ENCODE peak calls at places on chromosomes 16 and 17, in six cellular contexts. One of them, this sample, is unnamed.

GRCh38 chr17:67557921-67558320 is 159.8 kb upstream of the NOL11 start:
- DNase-seq in H1: no peak
- DNase-seq in neuronal stem cell: no peak
- DNase-seq in mesendoderm: no peak
- DNase-seq in mesenchymal stem cell: peak
- DNase-seq in IMR-90: peak
- DNase-seq in this sample: no peak

GRCh38 chr16:27175888-27176287 is 27.4 kb upstream of the KDM8 start:
- DNase-seq in neuronal stem cell: no peak
- DNase-seq in mesendoderm: peak
- DNase-seq in IMR-90: no peak
- DNase-seq in H1: no peak
- DNase-seq in mesenchymal stem cell: no peak
- DNase-seq in this sample: no peak

GRCh38 chr17:4072487-4073157 is 70.2 kb downstream of the ZZEF1 start:
- DNase-seq in mesenchymal stem cell: peak
- DNase-seq in mesendoderm: no peak
- DNase-seq in neuronal stem cell: no peak
- DNase-seq in H1: no peak
- DNase-seq in IMR-90: peak
- DNase-seq in this sample: no peak

GRCh38 chr16:11742041-11742535 is 569 bp downstream of the TXNDC11 start:
- DNase-seq in mesendoderm: peak
- DNase-seq in H1: peak
- DNase-seq in mesenchymal stem cell: peak
- DNase-seq in neuronal stem cell: peak
- DNase-seq in IMR-90: no peak
- DNase-seq in this sample: peak

GRCh38 chr17:19369846-19370492 is 7.4 kb upstream of the B9D1 start:
- DNase-seq in IMR-90: no peak
- DNase-seq in neuronal stem cell: no peak
- DNase-seq in H1: no peak
- DNase-seq in mesendoderm: no peak
- DNase-seq in mesenchymal stem cell: no peak
- DNase-seq in this sample: no peak

GRCh38 chr16:49599281-49599680 is 225.7 kb downstream of the C16orf78 start:
- DNase-seq in H1: peak
- DNase-seq in mesenchymal stem cell: no peak
- DNase-seq in neuronal stem cell: no peak
- DNase-seq in mesendoderm: no peak
- DNase-seq in IMR-90: no peak
- DNase-seq in this sample: peak

GRCh38 chr17:57948555-57949420 is 6.4 kb downstream of the CUEDC1 start:
- DNase-seq in H1: no peak
- DNase-seq in mesenchymal stem cell: peak
- DNase-seq in neuronal stem cell: no peak
- DNase-seq in mesendoderm: peak
- DNase-seq in IMR-90: peak
- DNase-seq in this sample: no peak

GRCh38 chr17:63918305-63918704 is 334 bp downstream of the GH1 start:
- DNase-seq in neuronal stem cell: no peak
- DNase-seq in IMR-90: no peak
- DNase-seq in H1: peak
- DNase-seq in mesenchymal stem cell: no peak
- DNase-seq in mesendoderm: peak
- DNase-seq in this sample: peak

GRCh38 chr17:79793924-79794304 is 3.0 kb downstream of the CBX8 start:
- DNase-seq in neuronal stem cell: no peak
- DNase-seq in H1: no peak
- DNase-seq in IMR-90: no peak
- DNase-seq in mesendoderm: peak
- DNase-seq in mesenchymal stem cell: no peak
- DNase-seq in this sample: peak

GRCh38 chr16:22219389-22220075 is 13.5 kb downstream of the EEF2K start:
- DNase-seq in H1: no peak
- DNase-seq in mesendoderm: no peak
- DNase-seq in neuronal stem cell: no peak
- DNase-seq in IMR-90: no peak
- DNase-seq in mesenchymal stem cell: no peak
- DNase-seq in this sample: no peak

GRCh38 chr16:17602678-17603077 is 131.9 kb upstream of the XYLT1 start:
- DNase-seq in mesendoderm: no peak
- DNase-seq in neuronal stem cell: no peak
- DNase-seq in H1: no peak
- DNase-seq in mesenchymal stem cell: no peak
- DNase-seq in IMR-90: no peak
- DNase-seq in this sample: no peak

GRCh38 chr17:4134756-4135155 is 8.1 kb downstream of the ZZEF1 start:
- DNase-seq in mesenchymal stem cell: no peak
- DNase-seq in neuronal stem cell: no peak
- DNase-seq in H1: no peak
- DNase-seq in mesendoderm: no peak
- DNase-seq in IMR-90: no peak
- DNase-seq in this sample: no peak

GRCh38 chr17:19304209-19304608 is 58.3 kb downstream of the B9D1 start:
- DNase-seq in H1: no peak
- DNase-seq in mesendoderm: no peak
- DNase-seq in neuronal stem cell: no peak
- DNase-seq in mesenchymal stem cell: peak
- DNase-seq in IMR-90: peak
- DNase-seq in this sample: no peak

GRCh38 chr17:76685366-76685765 is 25.4 kb downstream of the MXRA7 start:
- DNase-seq in mesendoderm: no peak
- DNase-seq in H1: no peak
- DNase-seq in mesenchymal stem cell: no peak
- DNase-seq in IMR-90: no peak
- DNase-seq in neuronal stem cell: no peak
- DNase-seq in this sample: no peak

GRCh38 chr17:39194089-39194984 is 3.1 kb downstream of the CACNB1 start:
- DNase-seq in mesenchymal stem cell: peak
- DNase-seq in neuronal stem cell: peak
- DNase-seq in mesendoderm: peak
- DNase-seq in H1: peak
- DNase-seq in IMR-90: peak
- DNase-seq in this sample: peak

GRCh38 chr16:85573696-85574641 is 39.2 kb upstream of the GSE1 start:
- DNase-seq in mesenchymal stem cell: peak
- DNase-seq in IMR-90: peak
- DNase-seq in mesendoderm: no peak
- DNase-seq in neuronal stem cell: no peak
- DNase-seq in H1: no peak
- DNase-seq in this sample: no peak

GRCh38 chr17:45338023-45338781 is 21.4 kb upstream of the MAP3K14 start:
- DNase-seq in neuronal stem cell: no peak
- DNase-seq in mesendoderm: no peak
- DNase-seq in IMR-90: no peak
- DNase-seq in H1: no peak
- DNase-seq in mesenchymal stem cell: no peak
- DNase-seq in this sample: peak

GRCh38 chr17:47815106-47815918 is 6.3 kb downstream of the OSBPL7 start:
- DNase-seq in H1: no peak
- DNase-seq in IMR-90: no peak
- DNase-seq in mesendoderm: no peak
- DNase-seq in neuronal stem cell: no peak
- DNase-seq in mesenchymal stem cell: no peak
- DNase-seq in this sample: no peak

GRCh38 chr17:45016823-45017222 is 34.6 kb downstream of the DCAKD start:
- DNase-seq in neuronal stem cell: no peak
- DNase-seq in mesenchymal stem cell: no peak
- DNase-seq in IMR-90: no peak
- DNase-seq in H1: no peak
- DNase-seq in mesendoderm: peak
- DNase-seq in this sample: peak

GRCh38 chr17:31320791-31321190 is 631 bp downstream of the EVI2A start:
- DNase-seq in mesendoderm: no peak
- DNase-seq in H1: no peak
- DNase-seq in neuronal stem cell: no peak
- DNase-seq in mesenchymal stem cell: peak
- DNase-seq in IMR-90: peak
- DNase-seq in this sample: no peak

GRCh38 chr17:45147102-45147580 is 1.1 kb upstream of the HEXIM1 start:
- DNase-seq in neuronal stem cell: peak
- DNase-seq in IMR-90: peak
- DNase-seq in H1: no peak
- DNase-seq in mesenchymal stem cell: no peak
- DNase-seq in mesendoderm: no peak
- DNase-seq in this sample: no peak

GRCh38 chr17:77443743-77444260 is 303.0 kb downstream of the SEC14L1 start:
- DNase-seq in H1: no peak
- DNase-seq in neuronal stem cell: no peak
- DNase-seq in IMR-90: no peak
- DNase-seq in mesenchymal stem cell: no peak
- DNase-seq in mesendoderm: no peak
- DNase-seq in this sample: no peak

DNA sequence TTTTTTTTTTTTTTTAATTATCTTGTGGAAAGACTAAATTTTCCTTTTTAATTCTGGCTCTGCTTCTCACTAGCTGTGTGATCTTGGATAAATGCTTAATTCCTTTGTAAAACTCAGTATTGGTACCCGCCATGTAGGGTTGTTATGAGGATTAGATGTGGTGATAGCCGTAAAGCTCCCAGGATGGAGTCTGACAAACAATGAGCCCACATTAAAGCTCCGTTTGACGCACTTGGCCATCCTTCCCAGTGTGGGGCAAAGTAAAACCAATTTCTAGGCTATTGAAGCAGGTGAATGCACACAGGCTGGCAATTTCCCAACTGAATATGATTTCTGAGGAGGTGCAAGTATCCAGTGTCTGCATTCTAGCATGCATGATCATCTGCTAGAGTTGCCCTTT is 123.6 kb downstream of the MRTFB start:
- DNase-seq in neuronal stem cell: no peak
- DNase-seq in mesendoderm: no peak
- DNase-seq in mesenchymal stem cell: no peak
- DNase-seq in IMR-90: no peak
- DNase-seq in H1: no peak
- DNase-seq in this sample: no peak
- H3K23ac ChIP-seq in neuronal stem cell: no peak
- H3K23ac ChIP-seq in mesendoderm: no peak
- H3K23ac ChIP-seq in mesenchymal stem cell: no peak
- H3K23ac ChIP-seq in IMR-90: no peak
- H3K23ac ChIP-seq in H1: no peak
- H3K23ac ChIP-seq in this sample: no peak

DNA sequence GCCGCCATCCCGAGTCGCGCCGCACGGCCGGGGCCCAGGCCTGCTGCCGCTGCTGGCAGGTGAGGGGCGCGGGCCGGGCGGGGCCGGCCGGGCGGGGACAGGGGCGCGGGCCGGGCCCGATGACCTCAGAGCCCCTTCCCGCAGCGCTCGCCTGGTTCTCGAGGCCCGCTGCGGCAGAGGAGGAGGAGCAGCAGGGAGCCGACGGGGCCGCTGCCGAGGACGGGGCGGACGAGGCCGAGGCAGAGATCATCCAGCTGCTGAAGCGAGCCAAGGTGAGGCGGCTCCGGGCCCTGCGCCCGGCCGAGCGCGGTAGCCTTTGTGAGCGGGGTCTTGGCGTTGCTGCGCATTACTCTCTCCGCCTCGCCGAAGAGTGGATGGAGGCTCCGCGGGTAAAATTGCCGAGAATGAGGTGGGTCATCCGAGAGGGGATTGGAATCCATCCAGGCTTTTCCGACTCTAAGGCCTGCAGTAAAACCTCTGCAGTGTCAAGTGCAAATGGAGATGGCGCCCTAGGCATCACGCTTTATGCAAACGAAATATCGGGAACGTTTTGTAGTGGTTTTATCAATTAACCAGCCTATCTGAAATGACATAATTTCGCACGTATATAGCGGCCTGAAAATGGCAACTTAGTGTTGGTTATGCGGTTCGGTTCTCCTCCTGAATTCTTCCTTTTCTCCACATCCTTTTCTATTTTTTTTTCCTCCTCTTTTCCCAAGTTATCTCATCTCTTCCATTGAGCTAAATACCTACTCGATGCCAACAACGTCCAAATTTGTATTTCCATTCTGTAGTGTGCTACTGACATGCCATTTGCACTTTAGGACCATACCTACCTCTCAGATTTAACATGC is 577 bp downstream of the TTC19 start:
- DNase-seq in mesendoderm: peak
- DNase-seq in IMR-90: peak
- DNase-seq in neuronal stem cell: no peak
- DNase-seq in mesenchymal stem cell: peak
- DNase-seq in H1: no peak
- DNase-seq in this sample: no peak
- H2BK120ac ChIP-seq in mesendoderm: no peak
- H2BK120ac ChIP-seq in IMR-90: no peak
- H2BK120ac ChIP-seq in neuronal stem cell: no peak
- H2BK120ac ChIP-seq in mesenchymal stem cell: peak
- H2BK120ac ChIP-seq in H1: no peak
- H2BK120ac ChIP-seq in this sample: no peak

DNA sequence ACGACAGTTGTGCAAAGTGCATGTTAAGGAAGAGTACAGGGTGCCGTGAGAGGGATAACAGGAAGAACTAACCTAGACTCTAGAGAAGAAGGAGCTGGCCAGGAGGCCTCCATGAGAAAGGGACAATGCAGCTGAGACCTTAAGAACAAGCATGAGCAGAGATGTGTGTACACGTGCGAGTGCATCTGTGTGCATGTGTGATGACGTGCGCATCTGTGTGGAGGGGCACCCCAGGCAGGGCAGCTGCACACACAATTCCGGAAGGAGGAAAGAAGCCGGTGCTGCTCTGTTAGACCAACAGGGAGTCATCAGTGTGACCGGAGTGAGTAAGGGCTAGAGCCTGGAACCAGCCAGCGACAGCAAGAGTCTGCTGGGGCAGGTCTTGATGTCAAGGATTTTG is 7.6 kb upstream of the KIF19 start:
- DNase-seq in IMR-90: no peak
- DNase-seq in mesendoderm: no peak
- DNase-seq in neuronal stem cell: no peak
- DNase-seq in H1: no peak
- DNase-seq in mesenchymal stem cell: no peak
- DNase-seq in this sample: no peak
- H3K23ac ChIP-seq in IMR-90: no peak
- H3K23ac ChIP-seq in mesendoderm: no peak
- H3K23ac ChIP-seq in neuronal stem cell: no peak
- H3K23ac ChIP-seq in H1: no peak
- H3K23ac ChIP-seq in mesenchymal stem cell: no peak
- H3K23ac ChIP-seq in this sample: no peak

GRCh38 chr16:50602126-50602525 is 53.9 kb downstream of the NKD1 start:
- DNase-seq in H1: no peak
- DNase-seq in mesendoderm: no peak
- DNase-seq in neuronal stem cell: no peak
- DNase-seq in IMR-90: no peak
- DNase-seq in mesenchymal stem cell: no peak
- DNase-seq in this sample: no peak

GRCh38 chr16:50604065-50604418 is 55.8 kb downstream of the NKD1 start:
- DNase-seq in mesenchymal stem cell: no peak
- DNase-seq in neuronal stem cell: no peak
- DNase-seq in IMR-90: no peak
- DNase-seq in mesendoderm: no peak
- DNase-seq in H1: no peak
- DNase-seq in this sample: no peak

GRCh38 chr16:50604610-50605009 is 56.4 kb downstream of the NKD1 start:
- DNase-seq in mesendoderm: no peak
- DNase-seq in neuronal stem cell: no peak
- DNase-seq in mesenchymal stem cell: no peak
- DNase-seq in H1: no peak
- DNase-seq in IMR-90: no peak
- DNase-seq in this sample: no peak

GRCh38 chr16:50602531-50603205 is 54.5 kb downstream of the NKD1 start:
- DNase-seq in H1: no peak
- DNase-seq in IMR-90: no peak
- DNase-seq in neuronal stem cell: no peak
- DNase-seq in mesendoderm: no peak
- DNase-seq in mesenchymal stem cell: no peak
- DNase-seq in this sample: no peak

GRCh38 chr16:50603206-50604064 is 55.2 kb downstream of the NKD1 start:
- DNase-seq in mesenchymal stem cell: peak
- DNase-seq in IMR-90: no peak
- DNase-seq in neuronal stem cell: no peak
- DNase-seq in mesendoderm: no peak
- DNase-seq in H1: no peak
- DNase-seq in this sample: no peak
- H2BK120ac ChIP-seq in mesenchymal stem cell: no peak
- H2BK120ac ChIP-seq in IMR-90: no peak
- H2BK120ac ChIP-seq in neuronal stem cell: no peak
- H2BK120ac ChIP-seq in mesendoderm: no peak
- H2BK120ac ChIP-seq in H1: no peak
- H2BK120ac ChIP-seq in this sample: no peak